ENCODE peak calls at places on chromosome 3, in five cellular contexts. I is body of pancreas, F is skeletal muscle cell, E is Peyer's patch, A is endothelial cell of umbilical vein. L is an unnamed sample.

GRCh38 chr3:71358243-71358642 is 225.3 kb downstream of the FOXP1 start:
- DNase-seq in E (no peak), I (no peak), F (no peak), A (no peak), L (no peak)

GRCh38 chr3:52372822-52373504 is 56.8 kb downstream of the DNAH1 start:
- DNase-seq in A (no peak), I (no peak), F (no peak), E (no peak), L (no peak)

GRCh38 chr3:56188201-56188600 is 280.1 kb downstream of the ERC2 start:
- DNase-seq in A (no peak), I (no peak), E (no peak), F (no peak), L (no peak)

GRCh38 chr3:30122359-30122758 is 484.0 kb upstream of the TGFBR2 start:
- DNase-seq in A (no peak), I (no peak), F (no peak), E (no peak), L (no peak)

GRCh38 chr3:45024601-45025262 is 1.4 kb upstream of the CLEC3B start:
- DNase-seq in A (peak; percentile 46), F (no peak), I (peak; percentile 38), E (no peak), L (no peak)

GRCh38 chr3:124261301-124261700 is 269.4 kb upstream of the ROPN1 start:
- DNase-seq in I (no peak), E (no peak), A (no peak), F (no peak), L (no peak)

GRCh38 chr3:160667452-160667851 is 9.5 kb upstream of the ARL14 start:
- DNase-seq in E (peak; percentile 60), A (peak; percentile 24), I (no peak), F (no peak), L (no peak)

GRCh38 chr3:154228561-154229216 is 95.6 kb downstream of the DHX36 start:
- DNase-seq in E (no peak), A (no peak), I (no peak), F (no peak), L (no peak)

GRCh38 chr3:128584412-128585020 is 66.1 kb downstream of the RPN1 start:
- DNase-seq in E (peak; percentile 73), F (peak; percentile 27), A (peak; percentile 83), I (peak; percentile 85), L (peak; percentile 69)

GRCh38 chr3:59641169-59641914 is 591.5 kb upstream of the CFAP20DC start:
- DNase-seq in F (peak; percentile 59), E (no peak), A (no peak), I (peak; percentile 57), L (no peak)

GRCh38 chr3:59644479-59645075 is 594.8 kb upstream of the CFAP20DC start:
- DNase-seq in E (no peak), I (peak; percentile 7), F (no peak), A (no peak), L (no peak)
- H3K4me3 ChIP-seq in E (no peak overlapping the region), I (no peak overlapping the region), F (no peak overlapping the region), A (no peak overlapping the region), L (no peak overlapping the region)

GRCh38 chr3:58585994-58586393 is 8.8 kb upstream of the FAM107A start:
- DNase-seq in F (no peak), A (no peak), E (no peak), I (no peak), L (no peak)
- H3K4me3 ChIP-seq in F (peak overlapping the region; percentile 5), A (no peak overlapping the region), E (no peak overlapping the region), I (no peak overlapping the region), L (no peak overlapping the region)

DNA sequence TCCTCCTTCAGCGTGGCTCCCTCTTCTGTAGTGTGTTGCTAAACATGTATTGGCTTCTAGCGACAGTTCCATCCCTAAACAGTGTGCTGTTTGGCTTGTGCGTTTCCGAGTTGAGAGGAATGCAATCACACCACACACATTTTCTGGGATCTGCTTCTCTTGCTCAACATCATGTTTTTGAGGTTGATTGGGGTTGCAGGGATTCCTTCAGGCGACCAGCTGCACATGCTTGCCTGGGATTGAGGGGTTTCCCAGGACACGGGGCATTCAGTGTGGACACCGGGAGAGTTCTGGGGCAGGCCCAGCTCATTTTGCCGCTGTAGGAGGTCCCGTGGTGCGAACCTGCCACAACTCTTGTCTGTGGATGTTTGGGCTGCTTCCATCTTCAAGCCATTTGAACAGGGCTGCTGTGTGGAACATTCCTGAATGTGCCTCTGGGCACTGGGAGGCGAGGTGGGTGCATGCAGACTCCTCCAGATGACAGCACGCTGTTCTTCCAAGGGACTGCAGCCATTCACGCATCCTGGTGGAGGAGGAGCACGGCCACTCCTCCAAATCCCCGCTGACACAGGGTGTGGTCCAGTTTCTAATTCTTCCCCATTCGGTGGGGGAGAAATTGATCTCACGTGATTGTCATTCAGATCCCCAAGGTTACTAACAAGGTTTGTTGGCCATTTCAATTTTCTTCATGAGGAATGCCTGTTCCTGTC is 82.8 kb downstream of the PLXNA1 start:
- DNase-seq in I (no peak), A (no peak), E (peak; percentile 25), F (no peak), L (no peak)
- H3K4me3 ChIP-seq in I (no peak overlapping the region), A (no peak overlapping the region), E (no peak overlapping the region), F (no peak overlapping the region), L (no peak overlapping the region)

GRCh38 chr3:141368062-141368924 is at the start of gene ZBTB38:
- DNase-seq in F (peak; percentile 96), A (peak; percentile 91), I (peak; percentile 88), E (peak; percentile 91), L (no peak)
- H3K4me3 ChIP-seq in F (peak within 1 kb of the TSS; percentile 33), A (peak within 1 kb of the TSS; percentile 39), I (no peak within 1 kb of the TSS), E (peak within 1 kb of the TSS; percentile 23), L (no peak within 1 kb of the TSS)

GRCh38 chr3:122213650-122214049 is 30.2 kb downstream of the CASR start:
- DNase-seq in A (no peak), I (no peak), E (no peak), F (no peak), L (no peak)

DNA sequence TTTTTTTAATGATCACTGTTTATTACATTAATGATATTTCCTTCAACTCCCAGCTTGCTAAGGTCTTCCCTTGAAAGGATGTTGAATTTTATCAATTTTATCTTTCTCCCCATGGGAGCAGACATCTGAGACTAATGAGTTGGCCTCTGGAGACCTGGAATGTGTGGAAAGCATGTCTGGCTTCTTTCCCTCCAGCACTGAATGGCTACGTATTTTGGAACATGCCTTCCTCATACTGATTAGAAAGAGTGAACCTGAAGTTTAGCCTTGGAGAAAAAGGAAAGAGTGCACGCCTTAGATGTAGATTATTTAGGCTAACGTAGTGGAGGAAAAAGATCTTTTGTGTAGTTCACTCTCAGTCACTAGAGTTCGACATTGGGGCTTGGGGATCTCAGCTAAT is 25.1 kb downstream of the CASR start:
- DNase-seq in I (no peak), F (no peak), A (no peak), E (no peak), L (no peak)
- H3K4me3 ChIP-seq in I (no peak overlapping the region), F (no peak overlapping the region), A (no peak overlapping the region), E (no peak overlapping the region), L (no peak overlapping the region)

DNA sequence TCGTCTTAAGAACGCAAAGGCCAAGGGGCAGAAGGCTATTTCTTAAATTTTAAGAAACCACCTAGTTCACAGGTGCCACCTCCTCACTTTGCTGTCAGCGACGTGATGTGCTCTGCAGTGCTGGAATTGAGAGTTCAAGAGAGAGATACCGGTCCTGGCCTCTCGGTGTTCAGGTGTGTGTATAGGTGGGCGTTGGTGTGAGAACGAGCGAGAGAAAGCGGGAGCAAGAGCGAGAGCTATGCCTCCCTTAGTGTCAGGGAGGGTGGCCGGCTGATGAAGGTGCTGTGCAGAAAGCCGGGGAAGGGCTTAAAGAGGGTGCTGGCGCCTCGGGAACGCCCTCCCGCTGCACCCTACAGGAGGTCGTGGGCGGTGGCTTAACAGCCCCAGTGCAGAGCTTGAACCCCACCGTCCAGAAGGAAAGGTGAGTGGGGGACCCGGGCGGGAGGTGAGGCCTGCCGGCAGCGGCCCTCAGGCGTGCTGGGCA is 247.1 kb upstream of the TOPAZ1 start:
- DNase-seq in I (no peak), F (no peak), A (no peak), E (no peak), L (no peak)
- H3K4me3 ChIP-seq in I (no peak overlapping the region), F (peak overlapping the region; percentile 80), A (no peak overlapping the region), E (peak overlapping the region; percentile 12), L (peak overlapping the region; percentile 27)

DNA sequence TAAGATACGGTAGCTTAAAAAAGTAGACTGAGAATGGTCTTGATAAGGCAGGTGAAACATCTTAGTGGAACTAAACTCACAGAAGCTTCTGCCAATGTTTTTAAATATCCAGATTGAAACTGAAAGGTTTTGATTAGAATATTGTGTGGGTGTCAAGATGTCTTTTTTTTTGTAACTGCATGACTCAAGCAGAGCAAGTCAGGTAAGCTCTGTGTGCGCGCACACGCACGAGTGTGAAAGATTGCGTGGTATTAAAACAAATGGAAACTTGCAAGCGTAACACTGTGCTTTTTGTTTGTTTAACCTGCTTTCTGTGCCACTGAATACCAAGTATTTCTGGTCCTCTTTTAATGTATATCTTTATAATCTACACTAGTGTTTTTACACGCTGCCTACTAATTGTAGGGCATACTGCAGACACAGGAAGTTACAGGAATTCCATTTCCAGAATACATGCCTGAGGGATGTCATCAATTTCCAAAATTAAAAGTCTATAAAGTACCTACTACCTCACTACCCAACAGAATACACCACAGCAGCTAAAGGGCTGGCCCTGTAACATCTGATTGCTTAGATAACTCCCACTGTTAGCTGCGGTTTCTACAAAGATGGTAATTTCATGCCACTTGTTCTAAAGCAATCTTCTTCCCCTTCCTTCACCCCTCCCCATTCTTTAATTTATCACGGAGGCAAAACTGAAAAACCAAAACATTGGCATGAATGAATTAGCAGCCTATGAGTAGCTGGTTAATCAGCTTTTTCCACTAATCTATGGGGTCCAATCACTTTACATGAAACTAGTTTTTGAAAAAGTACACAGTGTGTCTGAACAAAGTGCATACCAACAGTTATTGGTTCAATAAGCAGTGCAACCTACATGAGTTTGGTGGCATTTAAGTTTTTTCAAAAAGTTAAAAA is 472.7 kb downstream of the SHQ1 start:
- DNase-seq in I (no peak), F (no peak), A (no peak), E (no peak), L (peak; percentile 82)
- H3K4me3 ChIP-seq in I (no peak overlapping the region), F (no peak overlapping the region), A (no peak overlapping the region), E (no peak overlapping the region), L (no peak overlapping the region)

DNA sequence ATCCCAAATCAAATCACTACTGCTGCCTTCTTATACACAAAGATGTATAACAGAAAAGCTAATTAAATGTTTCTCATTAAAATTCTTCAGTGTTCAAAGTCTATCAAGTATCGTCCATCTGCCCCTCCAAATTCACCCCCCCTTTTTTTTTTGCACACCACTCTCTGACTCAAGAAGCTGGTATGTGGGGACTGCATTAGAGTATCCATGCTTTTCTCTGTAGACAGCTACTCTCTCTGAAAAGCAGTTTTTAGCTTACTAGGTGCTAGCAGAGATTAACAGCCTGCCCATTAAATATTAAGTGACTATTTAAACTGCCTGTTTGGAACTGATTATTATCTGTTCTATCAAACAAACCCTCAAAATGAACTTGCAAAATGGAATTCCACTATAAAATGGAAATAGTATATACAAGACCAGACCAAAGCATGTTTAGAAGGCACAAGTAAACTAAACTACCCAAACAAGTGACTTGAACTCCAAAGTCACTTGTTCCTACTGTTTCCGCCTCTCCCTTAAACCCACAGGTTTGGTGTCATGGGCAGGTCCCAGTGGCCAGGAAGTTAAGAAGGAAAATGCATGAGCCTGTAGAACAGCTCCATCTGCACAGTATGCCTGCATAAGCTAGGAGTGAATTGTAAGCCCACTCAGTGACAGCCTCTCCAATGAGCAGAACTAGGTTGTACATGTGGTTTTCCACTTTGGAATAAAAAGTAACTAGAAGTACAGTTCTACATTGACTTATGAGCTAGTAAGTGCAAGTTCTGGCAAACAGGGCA is 32.5 kb downstream of the GBE1 start:
- DNase-seq in F (no peak), A (peak; percentile 47), I (no peak), E (no peak), L (no peak)
- H3K4me3 ChIP-seq in F (no peak overlapping the region), A (no peak overlapping the region), I (no peak overlapping the region), E (no peak overlapping the region), L (no peak overlapping the region)